ENCODE peak calls at places on chromosomes 4 and X, in seven cellular contexts. T is A549, K is HepG2, Q is K562, R is SK-N-SH, L is IMR-90, D is H1. M is an unnamed sample.

GRCh38 chrX:46961574-46962279 is 49.5 kb downstream of the JADE3 start:
- DNase-seq in T (no peak), K (no peak), Q (no peak), R (no peak), L (no peak), D (no peak), M (no peak)

GRCh38 chr4:187020681-187021080 is 297.0 kb upstream of the FAT1 start:
- DNase-seq in T (no peak), K (no peak), Q (no peak), R (no peak), L (no peak), D (no peak), M (no peak)

GRCh38 chrX:771536-771935 is 140.9 kb downstream of the SHOX start:
- DNase-seq in T (no peak), K (no peak), Q (no peak), R (no peak), L (no peak), D (no peak), M (no peak)

GRCh38 chrX:131985526-131986049 is 37.5 kb upstream of the STK26 start:
- DNase-seq in T (peak), K (peak), Q (peak), R (no peak), L (no peak), D (no peak), M (no peak)

GRCh38 chrX:21666679-21667078 is 8.5 kb upstream of the KLHL34 start:
- DNase-seq in T (no peak), K (no peak), Q (no peak), R (no peak), L (peak), D (no peak), M (no peak)

GRCh38 chrX:54248309-54248708 is 65.3 kb upstream of the FAM120C start:
- DNase-seq in T (peak), K (peak), Q (no peak), R (no peak), L (peak), D (no peak), M (peak)

GRCh38 chr4:133059117-133059516 is 90.0 kb upstream of the PCDH10 start:
- DNase-seq in T (no peak), K (no peak), Q (no peak), R (no peak), L (no peak), D (no peak), M (no peak)

GRCh38 chrX:38192007-38192625 is 28.6 kb downstream of the SRPX start:
- DNase-seq in T (peak), K (no peak), Q (peak), R (peak), L (peak), D (no peak), M (no peak)

GRCh38 chrX:49838374-49838773 is 9.3 kb downstream of the PAGE4 start:
- DNase-seq in T (peak), K (peak), Q (peak), R (peak), L (peak), D (no peak), M (peak)

GRCh38 chrX:118156953-118157608 is 40.5 kb upstream of the KLHL13 start:
- DNase-seq in T (no peak), K (no peak), Q (no peak), R (no peak), L (no peak), D (no peak), M (no peak)

DNA sequence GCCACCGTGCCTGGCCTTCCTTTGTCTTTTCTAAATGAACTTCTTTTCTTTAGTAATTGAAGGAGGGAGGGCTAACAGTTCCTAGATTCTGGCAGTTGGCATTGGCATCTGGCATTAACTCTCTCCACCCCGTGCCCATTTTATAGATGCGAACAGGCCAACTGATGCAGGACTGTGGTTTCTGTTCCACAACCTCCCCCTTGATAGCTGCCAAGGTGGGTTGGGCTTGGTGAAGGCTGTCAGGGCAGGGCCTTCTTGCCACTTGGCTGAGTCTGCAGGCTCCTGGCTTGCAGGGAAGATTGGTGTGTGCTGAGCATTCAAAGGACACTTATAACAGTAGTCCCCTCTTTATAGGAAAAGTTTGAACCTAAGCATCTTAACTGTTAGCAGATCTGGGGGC is 4.3 kb downstream of the SOWAHD start:
- DNase-seq in T (no peak), K (no peak), Q (no peak), R (no peak), L (no peak), D (no peak), M (no peak)
- H3K4me2 ChIP-seq in T (peak), K (peak), Q (no peak), R (peak), L (no peak), D (no peak), M (no peak)

DNA sequence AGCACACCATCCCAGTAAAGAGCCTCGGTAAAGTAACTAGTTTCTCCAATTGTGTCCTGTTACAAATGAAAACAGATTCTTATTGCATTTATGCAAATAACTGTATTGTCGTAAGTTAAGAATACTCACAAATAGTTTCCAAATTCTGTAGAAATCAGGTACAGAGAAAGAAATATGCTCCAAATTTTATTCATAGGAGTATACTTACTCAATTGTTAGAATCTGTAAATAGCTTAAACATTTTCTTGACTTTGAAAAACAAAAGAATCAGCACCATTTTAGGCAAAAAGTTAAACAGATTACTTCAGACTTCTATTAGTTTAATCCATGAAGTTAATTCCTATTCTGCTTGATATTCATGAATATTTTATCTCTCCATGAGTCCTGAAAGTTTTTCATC is 10.7 kb downstream of the CNGA1 start:
- DNase-seq in T (no peak), K (no peak), Q (no peak), R (no peak), L (no peak), D (no peak), M (no peak)
- TF ChIP-seq RAD21 in T (no peak), K (no peak), Q (no peak), R (no peak), L (no peak), D (no peak), M (no peak)

GRCh38 chr4:140127422-140127821 is 26.6 kb downstream of the MAML3 start:
- DNase-seq in T (no peak), K (no peak), Q (no peak), R (no peak), L (no peak), D (no peak), M (no peak)

GRCh38 chr4:140125374-140125773 is 28.6 kb downstream of the MAML3 start:
- DNase-seq in T (no peak), K (no peak), Q (no peak), R (no peak), L (peak), D (no peak), M (no peak)

GRCh38 chr4:140122891-140123290 is 31.1 kb downstream of the MAML3 start:
- DNase-seq in T (no peak), K (no peak), Q (no peak), R (no peak), L (no peak), D (no peak), M (no peak)

GRCh38 chr4:140126261-140126660 is 27.7 kb downstream of the MAML3 start:
- DNase-seq in T (no peak), K (no peak), Q (no peak), R (no peak), L (no peak), D (no peak), M (no peak)

GRCh38 chr4:140123666-140124377 is 30.2 kb downstream of the MAML3 start:
- DNase-seq in T (no peak), K (no peak), Q (no peak), R (no peak), L (no peak), D (no peak), M (no peak)
- H3K4me2 ChIP-seq in T (no peak), K (no peak), Q (no peak), R (no peak), L (no peak), D (no peak), M (no peak)

DNA sequence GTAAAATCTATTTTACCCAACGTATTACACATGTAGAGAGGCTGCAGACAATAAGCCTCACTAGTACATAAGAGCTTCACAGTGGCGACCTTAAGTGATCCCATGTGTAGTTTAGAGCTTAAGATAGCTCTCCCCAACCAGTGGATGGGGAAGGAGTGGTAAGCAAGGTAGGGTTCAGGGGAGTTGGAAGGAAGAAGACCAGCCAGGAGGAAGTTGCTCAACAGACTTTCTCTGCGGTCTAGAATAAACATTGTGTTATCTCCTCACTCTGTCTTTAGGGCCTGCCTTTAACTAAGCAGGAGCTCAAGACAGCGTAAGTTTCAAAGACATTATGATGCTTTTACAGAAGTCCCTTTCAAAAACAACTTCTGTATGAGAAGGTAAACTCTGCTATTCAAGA is 16.8 kb downstream of the MEPE start:
- DNase-seq in T (no peak), K (no peak), Q (no peak), R (no peak), L (peak), D (no peak), M (no peak)
- TF ChIP-seq RAD21 in T (no peak), K (no peak), Q (no peak), R (no peak), L (no peak), D (no peak), M (no peak)

GRCh38 chrX:106726485-106727437 is at the start of gene RNF128:
- DNase-seq in T (peak), K (peak), Q (no peak), R (peak), L (peak), D (peak), M (peak)
- H3K4me2 ChIP-seq in T (peak), K (peak), Q (no peak), R (peak), L (peak), D (peak), M (peak)

DNA sequence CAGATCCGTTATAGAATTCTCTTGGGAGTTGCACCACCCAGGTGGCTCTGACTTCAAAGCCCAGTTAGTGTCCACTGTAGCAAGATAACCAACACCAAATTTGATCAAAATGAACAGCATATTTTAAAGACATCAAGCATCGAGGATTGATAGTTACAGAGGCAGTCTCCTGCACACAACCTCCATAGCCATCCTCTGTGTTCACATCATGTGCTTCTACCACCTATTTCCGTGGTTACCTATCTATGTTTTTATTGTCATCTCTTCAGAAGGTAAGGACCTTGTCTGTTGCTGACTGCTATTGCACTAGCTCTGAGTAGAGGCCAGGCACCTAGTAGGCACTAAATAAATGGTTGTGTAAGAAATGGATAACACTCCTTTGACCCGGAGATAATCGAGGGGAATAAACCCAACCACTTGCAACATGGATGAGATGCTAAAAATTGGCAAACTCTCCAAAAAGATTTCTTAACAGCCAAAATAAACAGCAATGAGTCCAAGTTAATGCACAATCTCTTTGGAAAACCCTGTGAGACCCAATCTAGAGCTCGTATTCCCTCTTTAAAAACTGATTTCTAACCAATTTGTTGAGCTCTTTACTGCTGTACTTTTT is 14.7 kb upstream of the C1QTNF7 start:
- DNase-seq in T (no peak), K (no peak), Q (no peak), R (no peak), L (no peak), D (no peak), M (no peak)
- TF ChIP-seq RAD21 in T (no peak), K (no peak), Q (no peak), R (no peak), L (no peak), D (no peak), M (no peak)

GRCh38 chr4:78562687-78563086 is 11.1 kb downstream of the ANXA3 start:
- DNase-seq in T (no peak), K (no peak), Q (no peak), R (no peak), L (no peak), D (no peak), M (no peak)
- H3K4me2 ChIP-seq in T (peak), K (no peak), Q (no peak), R (no peak), L (no peak), D (no peak), M (no peak)

DNA sequence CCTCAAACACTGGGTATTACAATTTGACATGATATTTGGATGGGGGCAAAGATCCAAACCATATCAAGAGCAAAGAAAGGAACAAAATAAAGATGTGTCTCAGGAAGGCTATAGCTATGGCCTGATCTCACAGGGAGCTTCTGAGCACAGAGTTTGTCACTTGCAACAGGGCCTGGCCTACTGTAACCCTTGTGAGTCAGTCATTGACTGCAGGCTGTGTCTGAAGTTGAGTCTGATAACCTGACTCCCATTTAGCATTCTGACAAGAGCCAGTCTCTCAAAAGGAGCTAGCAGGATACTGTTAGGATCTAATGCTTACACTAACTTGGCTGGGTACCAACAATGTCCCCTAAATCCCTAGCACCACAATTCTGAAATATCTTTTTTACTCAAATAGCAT is 612.5 kb upstream of the TECRL start:
- DNase-seq in T (no peak), K (no peak), Q (no peak), R (no peak), L (no peak), D (no peak), M (no peak)
- TF ChIP-seq RAD21 in T (no peak), K (no peak), Q (no peak), R (no peak), L (no peak), D (no peak), M (no peak)

DNA sequence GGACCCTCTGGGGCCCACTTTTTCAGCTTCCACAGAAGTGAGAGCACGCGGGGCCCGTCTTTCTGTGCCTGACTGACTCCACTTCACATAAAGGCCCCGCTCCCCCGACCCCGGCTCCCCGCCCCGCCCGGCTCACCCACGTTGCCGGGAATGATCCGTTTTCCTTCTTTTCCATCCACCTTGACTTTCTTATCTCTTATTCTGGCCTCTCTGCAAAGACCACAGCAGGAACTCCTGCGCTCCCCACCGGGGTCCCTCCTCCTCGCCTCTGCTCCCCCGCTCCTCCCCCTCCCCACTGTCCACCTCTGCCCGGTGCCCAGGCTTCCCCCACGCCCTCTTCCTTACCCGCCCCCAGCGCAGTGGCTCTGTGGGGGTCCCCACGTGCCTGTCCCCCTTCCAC is 54.2 kb upstream of the CLDN24 start:
- DNase-seq in T (no peak), K (no peak), Q (no peak), R (no peak), L (no peak), D (no peak), M (no peak)
- H3K4me2 ChIP-seq in T (no peak), K (no peak), Q (no peak), R (no peak), L (no peak), D (no peak), M (no peak)

M was measured in HCT116.